ENCODE peak calls at places on chromosome X, in ten cellular contexts. One of them, this sample, is unnamed.

GRCh38 chrX:18861436-18861950 is 122.4 kb downstream of the PHKA2 start:
- DNase-seq in fibroblast of the conjunctiva: no peak
- DNase-seq in activated CD8-positive, alpha-beta memory T cell treated with anti-CD3 and anti-CD28 coated beads for 1 hour: no peak
- DNase-seq in sciatic nerve: no peak
- DNase-seq in left lung: no peak
- DNase-seq in DND-41: no peak
- DNase-seq in hypothalamus: no peak
- DNase-seq in hippocampal formation: no peak
- DNase-seq in activated T-helper 9 cell treated with anti-CD3 and anti-CD28 coated beads, Interleukin-2, amount 50 U/mL, for 16 hours: no peak
- DNase-seq in stomach: no peak
- DNase-seq in this sample: no peak

GRCh38 chrX:68083510-68083909 is 349.8 kb downstream of the OPHN1 start:
- DNase-seq in activated T-helper 9 cell treated with anti-CD3 and anti-CD28 coated beads, Interleukin-2, amount 50 U/mL, for 16 hours: no peak
- DNase-seq in activated CD8-positive, alpha-beta memory T cell treated with anti-CD3 and anti-CD28 coated beads for 1 hour: no peak
- DNase-seq in hypothalamus: no peak
- DNase-seq in sciatic nerve: no peak
- DNase-seq in DND-41: no peak
- DNase-seq in hippocampal formation: no peak
- DNase-seq in stomach: no peak
- DNase-seq in fibroblast of the conjunctiva: no peak
- DNase-seq in left lung: no peak
- DNase-seq in this sample: no peak

GRCh38 chrX:7202206-7202605 is 54.3 kb upstream of the PUDP start:
- DNase-seq in left lung: no peak
- DNase-seq in sciatic nerve: no peak
- DNase-seq in hypothalamus: no peak
- DNase-seq in DND-41: no peak
- DNase-seq in stomach: no peak
- DNase-seq in activated CD8-positive, alpha-beta memory T cell treated with anti-CD3 and anti-CD28 coated beads for 1 hour: no peak
- DNase-seq in hippocampal formation: no peak
- DNase-seq in fibroblast of the conjunctiva: no peak
- DNase-seq in activated T-helper 9 cell treated with anti-CD3 and anti-CD28 coated beads, Interleukin-2, amount 50 U/mL, for 16 hours: no peak
- DNase-seq in this sample: no peak

GRCh38 chrX:106246511-106246910 is 78.4 kb downstream of the PWWP3B start:
- DNase-seq in activated CD8-positive, alpha-beta memory T cell treated with anti-CD3 and anti-CD28 coated beads for 1 hour: no peak
- DNase-seq in hippocampal formation: no peak
- DNase-seq in left lung: no peak
- DNase-seq in DND-41: no peak
- DNase-seq in fibroblast of the conjunctiva: no peak
- DNase-seq in hypothalamus: no peak
- DNase-seq in activated T-helper 9 cell treated with anti-CD3 and anti-CD28 coated beads, Interleukin-2, amount 50 U/mL, for 16 hours: no peak
- DNase-seq in sciatic nerve: no peak
- DNase-seq in stomach: no peak
- DNase-seq in this sample: no peak

GRCh38 chrX:109600114-109600710 is 24.8 kb downstream of the KCNE5 start:
- DNase-seq in activated T-helper 9 cell treated with anti-CD3 and anti-CD28 coated beads, Interleukin-2, amount 50 U/mL, for 16 hours: no peak
- DNase-seq in hypothalamus: no peak
- DNase-seq in fibroblast of the conjunctiva: no peak
- DNase-seq in left lung: no peak
- DNase-seq in stomach: no peak
- DNase-seq in sciatic nerve: no peak
- DNase-seq in activated CD8-positive, alpha-beta memory T cell treated with anti-CD3 and anti-CD28 coated beads for 1 hour: no peak
- DNase-seq in hippocampal formation: no peak
- DNase-seq in DND-41: peak
- DNase-seq in this sample: no peak

GRCh38 chrX:130024127-130024526 is 41.7 kb downstream of the BCORL1 start:
- DNase-seq in sciatic nerve: peak
- DNase-seq in fibroblast of the conjunctiva: peak
- DNase-seq in stomach: peak
- DNase-seq in activated T-helper 9 cell treated with anti-CD3 and anti-CD28 coated beads, Interleukin-2, amount 50 U/mL, for 16 hours: peak
- DNase-seq in hippocampal formation: peak
- DNase-seq in left lung: peak
- DNase-seq in activated CD8-positive, alpha-beta memory T cell treated with anti-CD3 and anti-CD28 coated beads for 1 hour: peak
- DNase-seq in DND-41: peak
- DNase-seq in hypothalamus: no peak
- DNase-seq in this sample: peak

GRCh38 chrX:153638436-153639176 is 8.4 kb upstream of the DUSP9 start:
- DNase-seq in activated T-helper 9 cell treated with anti-CD3 and anti-CD28 coated beads, Interleukin-2, amount 50 U/mL, for 16 hours: no peak
- DNase-seq in sciatic nerve: peak
- DNase-seq in hypothalamus: no peak
- DNase-seq in activated CD8-positive, alpha-beta memory T cell treated with anti-CD3 and anti-CD28 coated beads for 1 hour: no peak
- DNase-seq in fibroblast of the conjunctiva: no peak
- DNase-seq in stomach: peak
- DNase-seq in left lung: no peak
- DNase-seq in hippocampal formation: no peak
- DNase-seq in DND-41: peak
- DNase-seq in this sample: no peak

GRCh38 chrX:10467793-10468192 is 152.6 kb downstream of the MID1 start:
- DNase-seq in fibroblast of the conjunctiva: no peak
- DNase-seq in stomach: no peak
- DNase-seq in hypothalamus: no peak
- DNase-seq in hippocampal formation: no peak
- DNase-seq in activated T-helper 9 cell treated with anti-CD3 and anti-CD28 coated beads, Interleukin-2, amount 50 U/mL, for 16 hours: no peak
- DNase-seq in sciatic nerve: no peak
- DNase-seq in activated CD8-positive, alpha-beta memory T cell treated with anti-CD3 and anti-CD28 coated beads for 1 hour: no peak
- DNase-seq in left lung: no peak
- DNase-seq in DND-41: no peak
- DNase-seq in this sample: no peak

GRCh38 chrX:9940397-9940796 is 26.8 kb upstream of the CLDN34 start:
- DNase-seq in DND-41: peak
- DNase-seq in stomach: no peak
- DNase-seq in hippocampal formation: no peak
- DNase-seq in fibroblast of the conjunctiva: no peak
- DNase-seq in hypothalamus: no peak
- DNase-seq in activated CD8-positive, alpha-beta memory T cell treated with anti-CD3 and anti-CD28 coated beads for 1 hour: no peak
- DNase-seq in sciatic nerve: no peak
- DNase-seq in left lung: no peak
- DNase-seq in activated T-helper 9 cell treated with anti-CD3 and anti-CD28 coated beads, Interleukin-2, amount 50 U/mL, for 16 hours: no peak
- DNase-seq in this sample: no peak

GRCh38 chrX:86914569-86914968 is 603.0 kb upstream of the KLHL4 start:
- DNase-seq in DND-41: no peak
- DNase-seq in fibroblast of the conjunctiva: no peak
- DNase-seq in activated CD8-positive, alpha-beta memory T cell treated with anti-CD3 and anti-CD28 coated beads for 1 hour: no peak
- DNase-seq in hippocampal formation: no peak
- DNase-seq in stomach: no peak
- DNase-seq in activated T-helper 9 cell treated with anti-CD3 and anti-CD28 coated beads, Interleukin-2, amount 50 U/mL, for 16 hours: no peak
- DNase-seq in hypothalamus: no peak
- DNase-seq in left lung: no peak
- DNase-seq in sciatic nerve: no peak
- DNase-seq in this sample: no peak

GRCh38 chrX:71895607-71896006 is 15.0 kb upstream of the NHSL2 start:
- DNase-seq in left lung: no peak
- DNase-seq in fibroblast of the conjunctiva: no peak
- DNase-seq in stomach: no peak
- DNase-seq in activated T-helper 9 cell treated with anti-CD3 and anti-CD28 coated beads, Interleukin-2, amount 50 U/mL, for 16 hours: no peak
- DNase-seq in sciatic nerve: no peak
- DNase-seq in hypothalamus: no peak
- DNase-seq in activated CD8-positive, alpha-beta memory T cell treated with anti-CD3 and anti-CD28 coated beads for 1 hour: no peak
- DNase-seq in hippocampal formation: no peak
- DNase-seq in DND-41: no peak
- DNase-seq in this sample: no peak

GRCh38 chrX:11321986-11322385 is 28.8 kb downstream of the AMELX start:
- DNase-seq in activated T-helper 9 cell treated with anti-CD3 and anti-CD28 coated beads, Interleukin-2, amount 50 U/mL, for 16 hours: no peak
- DNase-seq in sciatic nerve: no peak
- DNase-seq in stomach: no peak
- DNase-seq in DND-41: no peak
- DNase-seq in hippocampal formation: no peak
- DNase-seq in activated CD8-positive, alpha-beta memory T cell treated with anti-CD3 and anti-CD28 coated beads for 1 hour: no peak
- DNase-seq in left lung: no peak
- DNase-seq in fibroblast of the conjunctiva: no peak
- DNase-seq in hypothalamus: no peak
- DNase-seq in this sample: no peak

GRCh38 chrX:3145716-3146115 is 104.4 kb downstream of the ARSF start:
- DNase-seq in activated T-helper 9 cell treated with anti-CD3 and anti-CD28 coated beads, Interleukin-2, amount 50 U/mL, for 16 hours: no peak
- DNase-seq in hypothalamus: no peak
- DNase-seq in DND-41: no peak
- DNase-seq in fibroblast of the conjunctiva: no peak
- DNase-seq in hippocampal formation: no peak
- DNase-seq in stomach: no peak
- DNase-seq in left lung: no peak
- DNase-seq in activated CD8-positive, alpha-beta memory T cell treated with anti-CD3 and anti-CD28 coated beads for 1 hour: no peak
- DNase-seq in sciatic nerve: no peak
- DNase-seq in this sample: no peak

GRCh38 chrX:118632862-118633261 is 94.5 kb upstream of the IL13RA1 start:
- DNase-seq in sciatic nerve: no peak
- DNase-seq in stomach: no peak
- DNase-seq in hypothalamus: no peak
- DNase-seq in left lung: no peak
- DNase-seq in activated T-helper 9 cell treated with anti-CD3 and anti-CD28 coated beads, Interleukin-2, amount 50 U/mL, for 16 hours: no peak
- DNase-seq in DND-41: no peak
- DNase-seq in fibroblast of the conjunctiva: no peak
- DNase-seq in hippocampal formation: no peak
- DNase-seq in activated CD8-positive, alpha-beta memory T cell treated with anti-CD3 and anti-CD28 coated beads for 1 hour: no peak
- DNase-seq in this sample: no peak

GRCh38 chrX:79195027-79195426 is 50.5 kb downstream of the GPR174 start:
- DNase-seq in stomach: no peak
- DNase-seq in left lung: no peak
- DNase-seq in activated CD8-positive, alpha-beta memory T cell treated with anti-CD3 and anti-CD28 coated beads for 1 hour: no peak
- DNase-seq in hypothalamus: no peak
- DNase-seq in hippocampal formation: no peak
- DNase-seq in activated T-helper 9 cell treated with anti-CD3 and anti-CD28 coated beads, Interleukin-2, amount 50 U/mL, for 16 hours: no peak
- DNase-seq in DND-41: no peak
- DNase-seq in sciatic nerve: no peak
- DNase-seq in fibroblast of the conjunctiva: no peak
- DNase-seq in this sample: no peak

GRCh38 chrX:1466971-1467561 is 14.4 kb upstream of the ASMTL start:
- DNase-seq in DND-41: peak
- DNase-seq in stomach: peak
- DNase-seq in hypothalamus: no peak
- DNase-seq in activated CD8-positive, alpha-beta memory T cell treated with anti-CD3 and anti-CD28 coated beads for 1 hour: no peak
- DNase-seq in activated T-helper 9 cell treated with anti-CD3 and anti-CD28 coated beads, Interleukin-2, amount 50 U/mL, for 16 hours: no peak
- DNase-seq in sciatic nerve: peak
- DNase-seq in left lung: peak
- DNase-seq in hippocampal formation: no peak
- DNase-seq in fibroblast of the conjunctiva: no peak
- DNase-seq in this sample: no peak

This sample was measured in head of caudate nucleus.